ENCODE peak calls at places on chromosomes 1 and 21, in four cellular contexts. M is GM12878, B is K562, K is HepG2. T is an unnamed sample.

GRCh38 chr1:53362851-53363642 is 35.2 kb upstream of the LRP8 start:
- DNase-seq in B (peak), M (no peak), K (peak), T (no peak)

GRCh38 chr1:117860906-117861610 is 68.4 kb downstream of the GDAP2 start:
- DNase-seq in M (no peak), K (no peak), B (no peak), T (no peak)

GRCh38 chr1:163697137-163697536 is 375.4 kb downstream of the NUF2 start:
- DNase-seq in K (no peak), M (peak), B (no peak), T (no peak)

GRCh38 chr1:17014671-17015567 is 3.2 kb upstream of the ATP13A2 start:
- DNase-seq in B (no peak), M (no peak), K (no peak), T (no peak)

GRCh38 chr1:15007842-15008241 is 145.7 kb upstream of the TMEM51 start:
- DNase-seq in K (no peak), M (no peak), B (peak), T (no peak)

GRCh38 chr1:71046891-71047634 is 553 bp downstream of the PTGER3 start:
- DNase-seq in M (no peak), K (no peak), B (no peak), T (no peak)

GRCh38 chr1:94863297-94863911 is 43.2 kb downstream of the SLC44A3 start:
- DNase-seq in K (no peak), B (no peak), M (no peak), T (no peak)

GRCh38 chr1:225834417-225835329 is 24.7 kb downstream of the EPHX1 start:
- DNase-seq in B (no peak), M (no peak), K (no peak), T (no peak)

DNA sequence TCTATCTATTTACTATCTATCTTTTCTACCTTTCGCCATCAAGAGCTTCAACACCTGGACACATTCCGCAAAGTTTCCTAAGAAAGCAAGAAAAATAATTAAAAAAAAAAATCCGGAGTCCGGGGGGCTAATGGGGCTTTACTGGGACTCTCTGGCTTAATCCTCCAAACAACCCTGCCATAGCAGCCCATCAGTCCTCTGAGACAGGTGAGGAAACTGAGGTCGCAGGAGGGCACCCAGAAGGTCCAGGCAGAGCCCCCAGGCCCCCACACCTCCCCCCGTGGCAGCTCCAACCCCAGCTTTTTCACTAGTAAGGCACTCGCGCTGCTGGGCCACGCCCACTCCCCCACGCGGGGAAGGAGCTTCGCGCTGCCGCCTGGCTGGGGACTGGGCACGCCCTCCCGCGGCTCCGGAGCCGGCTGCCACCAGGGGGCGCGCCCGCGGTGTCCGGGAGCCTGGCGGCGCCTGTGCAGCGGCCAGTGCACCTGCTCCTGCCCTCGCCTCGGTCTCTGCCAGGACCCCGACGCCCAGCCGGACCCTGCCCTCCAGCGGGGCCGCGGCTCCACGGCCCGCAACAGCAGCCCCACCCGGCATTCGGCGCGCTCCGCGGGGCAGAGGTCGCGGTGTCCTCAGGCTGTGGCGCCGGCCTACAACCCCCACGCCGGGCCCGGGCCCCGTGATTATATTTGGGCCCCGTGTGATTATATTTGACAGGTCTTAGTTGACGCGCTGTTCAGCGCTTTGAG is 54.1 kb upstream of the SAMD11 start:
- DNase-seq in K (peak), M (no peak), B (peak), T (peak)
- TF ChIP-seq FOXM1 in K (no peak), M (no peak), B (no peak), T (no peak)

DNA sequence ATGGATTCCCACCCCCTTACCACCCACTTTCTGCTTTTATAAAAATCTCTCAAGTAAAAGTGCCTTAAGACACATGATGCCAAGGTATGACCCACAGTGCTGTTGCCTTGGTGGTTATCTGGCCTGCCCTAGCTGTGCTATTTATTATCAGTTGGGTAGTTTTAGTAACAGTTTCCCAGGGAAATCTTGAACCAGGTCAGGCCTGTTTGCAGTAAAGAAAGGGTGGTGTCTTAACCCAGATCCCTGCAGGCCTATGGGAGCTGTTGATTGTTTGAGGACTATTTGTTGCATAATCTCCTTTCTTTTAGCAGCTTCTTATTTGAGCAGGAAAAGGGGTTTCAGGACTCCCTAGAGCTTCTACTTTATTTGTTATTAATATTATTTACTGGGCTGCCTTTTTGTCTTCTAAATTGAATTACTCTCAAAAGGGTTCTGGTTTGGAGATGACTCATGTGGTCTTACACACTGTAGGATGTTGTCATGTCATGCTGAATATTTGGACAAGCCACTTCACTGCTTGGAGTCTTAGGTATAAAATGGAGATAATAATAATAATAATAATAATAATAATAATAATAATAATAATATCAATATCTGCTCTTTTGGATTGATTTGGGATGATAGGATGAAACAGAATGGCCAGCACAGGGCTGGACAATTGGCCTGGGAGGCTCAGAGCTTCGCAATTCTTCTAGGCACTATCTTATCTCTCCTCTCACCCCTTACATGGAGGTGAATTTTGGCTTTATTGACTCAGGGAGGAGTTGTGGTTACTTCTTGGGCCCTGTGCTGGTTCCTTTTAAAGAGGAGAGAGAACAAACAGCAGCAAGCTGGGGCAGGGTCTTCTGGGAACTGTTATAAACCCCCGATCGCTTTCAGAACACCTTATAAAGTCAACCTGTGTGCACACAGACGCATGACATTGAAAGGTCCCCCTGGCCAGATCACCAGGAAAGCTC is 252.1 kb downstream of the PRDM2 start:
- DNase-seq in K (no peak), M (no peak), B (no peak), T (no peak)
- TF ChIP-seq BHLHE40 in K (no peak), M (no peak), B (no peak), T (no peak)

DNA sequence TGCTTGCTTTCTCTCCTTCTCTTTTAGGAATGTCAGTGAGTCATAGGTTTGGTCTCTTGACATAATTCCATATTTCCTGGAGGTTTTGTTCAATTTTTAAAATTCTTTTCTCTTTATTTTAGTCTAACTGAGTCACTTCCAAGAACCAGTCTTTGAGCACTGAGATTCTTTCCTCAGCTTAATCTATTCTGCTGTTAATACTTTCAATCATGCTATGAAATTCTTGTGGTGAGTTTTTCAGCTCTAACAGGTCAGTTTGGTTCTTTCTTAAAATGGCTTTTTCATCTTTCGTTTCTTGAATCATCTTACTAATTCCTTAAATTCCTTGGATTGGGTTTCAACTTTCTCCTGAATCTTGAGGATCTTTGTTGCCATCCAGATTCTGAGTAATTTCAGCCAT is 321.0 kb downstream of the PTBP2 start:
- DNase-seq in M (no peak), B (no peak), K (no peak), T (no peak)
- TF ChIP-seq FOXM1 in M (no peak), B (no peak), K (no peak), T (no peak)

GRCh38 chr1:58976294-58976693 is 192.4 kb upstream of the JUN start:
- DNase-seq in K (no peak), M (no peak), B (no peak), T (no peak)

GRCh38 chr1:58979677-58980076 is 195.8 kb upstream of the JUN start:
- DNase-seq in K (no peak), M (no peak), B (peak), T (no peak)

GRCh38 chr1:58977595-58977994 is 193.7 kb upstream of the JUN start:
- DNase-seq in M (no peak), B (no peak), K (no peak), T (no peak)

GRCh38 chr1:58979085-58979484 is 195.2 kb upstream of the JUN start:
- DNase-seq in B (no peak), M (no peak), K (no peak), T (no peak)

GRCh38 chr1:58975888-58976287 is 192.0 kb upstream of the JUN start:
- DNase-seq in B (peak), M (no peak), K (no peak), T (no peak)
- TF ChIP-seq BHLHE40 in B (no peak), M (no peak), K (no peak), T (no peak)

DNA sequence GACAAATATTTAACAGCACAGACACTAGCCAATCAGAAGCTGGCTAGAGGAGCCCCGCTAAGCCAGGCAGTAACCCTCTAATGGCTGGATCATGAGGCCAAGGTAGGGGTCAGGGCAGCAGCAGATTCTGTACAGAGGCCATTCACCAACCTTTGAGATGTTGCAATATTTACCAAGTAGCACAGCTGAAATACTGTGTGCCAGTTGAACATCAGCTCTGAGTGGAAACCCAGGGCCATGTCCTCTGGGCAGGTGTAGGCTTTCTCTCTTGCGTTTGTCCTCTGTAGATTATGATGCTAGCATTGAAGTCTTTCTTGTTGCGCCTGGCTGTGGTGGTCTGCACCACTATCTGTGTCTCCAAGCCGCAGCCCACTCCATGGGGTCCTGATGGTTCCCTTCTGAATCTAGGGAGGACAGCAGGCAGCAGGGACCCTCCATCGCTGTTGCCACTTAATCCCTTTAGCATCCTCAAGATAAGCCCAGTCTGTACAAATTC is 2.5 kb upstream of the COG2 start:
- DNase-seq in K (peak), M (no peak), B (no peak), T (no peak)
- TF ChIP-seq FOXM1 in K (no peak), M (no peak), B (no peak), T (no peak)

GRCh38 chr21:15272591-15272990 is 207.8 kb upstream of the NRIP1 start:
- DNase-seq in K (no peak), B (no peak), M (no peak), T (no peak)

GRCh38 chr21:15272171-15272570 is 207.4 kb upstream of the NRIP1 start:
- DNase-seq in M (no peak), K (no peak), B (no peak), T (no peak)

GRCh38 chr21:15275615-15276228 is 210.9 kb upstream of the NRIP1 start:
- DNase-seq in K (no peak), M (no peak), B (no peak), T (no peak)

GRCh38 chr21:15274701-15275255 is 210.0 kb upstream of the NRIP1 start:
- DNase-seq in M (no peak), B (no peak), K (no peak), T (no peak)

DNA sequence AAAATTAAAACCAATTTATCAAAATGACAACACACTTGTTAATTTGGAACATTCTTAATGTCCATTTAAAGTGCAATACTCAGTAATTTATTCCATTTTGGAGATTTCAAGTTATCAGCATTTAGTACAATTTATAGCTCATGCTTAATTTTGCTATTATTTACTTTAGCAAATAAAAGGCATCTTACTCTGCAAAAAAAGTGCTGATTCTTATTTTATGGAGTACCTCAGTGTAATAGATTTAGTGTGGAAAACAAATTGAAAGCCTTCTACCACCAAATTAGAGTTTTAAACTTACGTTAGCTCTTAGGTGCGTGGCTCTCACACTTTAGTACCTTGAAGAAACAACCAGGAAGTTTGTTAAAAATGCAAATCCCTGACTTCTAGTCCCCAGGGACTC is 208.4 kb upstream of the NRIP1 start:
- DNase-seq in M (no peak), K (no peak), B (no peak), T (no peak)
- TF ChIP-seq BHLHE40 in M (no peak), K (no peak), B (no peak), T (no peak)

DNA sequence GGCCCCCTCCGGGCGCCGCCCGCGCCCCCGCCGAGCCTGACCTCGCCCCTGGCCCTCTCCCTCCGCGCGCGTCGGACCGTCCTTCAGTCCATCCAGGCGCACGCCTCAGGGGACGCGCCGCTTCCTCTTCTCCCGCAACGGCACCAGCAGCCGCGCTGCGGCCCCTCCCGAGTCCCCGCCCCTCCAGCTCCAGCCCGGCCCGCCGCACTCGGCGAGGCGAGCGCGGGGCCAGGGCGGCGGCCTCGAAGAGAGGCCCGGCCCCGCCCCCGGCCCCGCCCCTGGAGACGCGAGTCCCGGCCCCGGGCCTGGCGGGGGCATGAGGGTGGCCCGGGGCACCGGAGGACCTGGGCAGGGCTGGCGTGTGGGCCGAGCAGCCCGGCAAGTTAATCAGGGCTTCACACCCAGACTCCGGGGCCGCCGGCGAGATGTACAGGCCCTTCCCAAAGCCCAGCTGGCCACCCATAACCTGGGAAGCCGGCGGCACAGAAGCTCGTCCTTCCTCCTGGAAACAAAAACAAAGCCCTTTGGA is at the start of gene IGSF3:
- DNase-seq in M (no peak), K (no peak), B (peak), T (peak)
- TF ChIP-seq FOXM1 in M (no peak), K (no peak), B (no peak), T (no peak)

DNA sequence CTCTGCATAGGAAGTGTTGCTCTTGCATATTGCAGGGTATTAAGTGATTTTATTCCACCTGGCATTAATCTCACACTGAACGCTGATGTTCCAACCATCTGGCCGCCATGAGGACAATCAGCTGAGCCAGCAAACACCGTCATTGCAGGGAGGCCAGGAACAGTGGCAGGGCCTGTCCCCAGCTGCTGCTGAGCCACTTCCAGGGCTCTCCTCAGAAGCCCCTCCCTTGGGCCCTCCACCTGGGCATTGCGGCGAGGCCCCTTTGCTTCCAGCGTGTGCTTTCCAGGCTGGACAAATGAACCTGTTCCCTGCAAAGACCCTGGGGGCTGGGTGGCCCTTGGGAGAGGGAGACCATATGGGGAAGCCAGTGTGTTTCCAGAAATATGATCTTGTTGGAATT is 171.6 kb upstream of the C1orf174 start:
- DNase-seq in K (no peak), M (no peak), B (no peak), T (no peak)
- TF ChIP-seq BHLHE40 in K (no peak), M (no peak), B (no peak), T (no peak)

DNA sequence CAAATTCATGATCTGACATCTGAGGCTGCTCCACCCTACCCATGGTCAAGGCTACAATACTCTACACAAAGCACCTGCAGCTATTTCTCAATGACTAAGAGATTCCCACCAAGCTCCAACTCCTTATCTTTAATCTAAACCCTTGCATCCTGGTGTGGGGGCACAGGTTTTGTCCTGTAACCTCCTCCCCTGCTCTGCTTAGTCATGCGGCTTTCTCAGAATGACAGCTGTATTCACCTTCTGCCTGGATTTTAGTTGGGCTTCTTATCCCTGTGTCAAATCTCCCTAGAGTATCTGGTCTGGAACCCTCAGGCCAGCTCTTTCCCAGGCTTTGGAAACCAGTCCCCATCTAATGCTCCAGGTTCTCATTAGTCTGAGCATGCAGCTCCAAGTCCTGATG is 159.0 kb downstream of the BARHL2 start:
- DNase-seq in K (no peak), M (no peak), B (peak), T (peak)
- TF ChIP-seq FOXM1 in K (no peak), M (no peak), B (no peak), T (no peak)

GRCh38 chr1:227782226-227782625 is 33.2 kb upstream of the PRSS38 start:
- DNase-seq in M (no peak), K (no peak), B (no peak), T (no peak)
- TF ChIP-seq BHLHE40 in M (no peak), K (no peak), B (no peak), T (no peak)

T was measured in HEK293T.